ENCODE peak calls at places on chromosomes 2 and 18, in ten cellular contexts. F is kidney epithelial cell; W is GM23338; A is NCI-H1092 treated with DMSO at 0.1 percent for 48 hours; L is stimulated activated CD8-positive, alpha-beta memory T cell treated with anti-CD3 and anti-CD28 coated beads, Interleukin-12 subunit alpha, Interleukin-12 subunit beta, amount 100 ng/mL, for 4 hours; P is caudate nucleus; Z is NCI-H510A; Q is mesothelial cell of epicardium; Y is CD4-positive, alpha-beta memory T cell; C is SHP77. I is an unnamed sample.

GRCh38 chr2:156321243-156321904 is 11.1 kb downstream of the NR4A2 start:
- DNase-seq in F (no peak), W (peak), A (no peak), L (no peak), P (no peak), Z (no peak), Q (no peak), Y (peak), C (no peak), I (no peak)

GRCh38 chr2:200585730-200586643 is at the start of gene AOX1:
- DNase-seq in F (no peak), W (peak), A (no peak), L (peak), P (peak), Z (peak), Q (peak), Y (peak), C (no peak), I (no peak)

GRCh38 chr2:203804070-203804469 is 63.5 kb upstream of the CTLA4 start:
- DNase-seq in F (peak), W (no peak), A (no peak), L (no peak), P (no peak), Z (no peak), Q (no peak), Y (peak), C (no peak), I (peak)

GRCh38 chr18:9719421-9719981 is 11.4 kb downstream of the RAB31 start:
- DNase-seq in F (no peak), W (no peak), A (peak), L (no peak), P (peak), Z (no peak), Q (no peak), Y (no peak), C (no peak), I (peak)

GRCh38 chr2:167294775-167295140 is 406.5 kb downstream of the XIRP2 start:
- DNase-seq in F (no peak), W (no peak), A (no peak), L (no peak), P (no peak), Z (no peak), Q (no peak), Y (no peak), C (no peak), I (no peak)

GRCh38 chr2:83191316-83191715 is 1267.8 kb downstream of the SUCLG1 start:
- DNase-seq in F (no peak), W (no peak), A (no peak), L (no peak), P (no peak), Z (no peak), Q (no peak), Y (no peak), C (no peak), I (no peak)

GRCh38 chr2:60483400-60483799 is 70.1 kb downstream of the BCL11A start:
- DNase-seq in F (no peak), W (no peak), A (no peak), L (no peak), P (no peak), Z (no peak), Q (no peak), Y (no peak), C (no peak), I (no peak)

GRCh38 chr2:180322781-180323180 is 315.7 kb upstream of the CWC22 start:
- DNase-seq in F (no peak), W (no peak), A (no peak), L (no peak), P (no peak), Z (no peak), Q (no peak), Y (no peak), C (no peak), I (no peak)

GRCh38 chr18:48165104-48165866 is 234.8 kb upstream of the SMAD2 start:
- DNase-seq in F (no peak), W (no peak), A (no peak), L (no peak), P (no peak), Z (no peak), Q (no peak), Y (no peak), C (no peak), I (no peak)

GRCh38 chr2:10675126-10675525 is 14.6 kb downstream of the NOL10 start:
- DNase-seq in F (no peak), W (no peak), A (no peak), L (no peak), P (no peak), Z (no peak), Q (no peak), Y (no peak), C (no peak), I (no peak)

GRCh38 chr2:69619725-69620124 is 23.8 kb downstream of the AAK1 start:
- DNase-seq in F (no peak), W (no peak), A (no peak), L (no peak), P (no peak), Z (no peak), Q (no peak), Y (no peak), C (no peak), I (no peak)

GRCh38 chr2:237900891-237901831 is 41.7 kb downstream of the RAMP1 start:
- DNase-seq in F (no peak), W (no peak), A (no peak), L (no peak), P (no peak), Z (peak), Q (no peak), Y (no peak), C (peak), I (no peak)

GRCh38 chr2:98915751-98916358 is 20.2 kb downstream of the CRACDL start:
- DNase-seq in F (no peak), W (no peak), A (no peak), L (no peak), P (no peak), Z (no peak), Q (no peak), Y (no peak), C (no peak), I (no peak)

GRCh38 chr2:178767099-178768060 is 39.8 kb downstream of the TTN start:
- DNase-seq in F (no peak), W (no peak), A (peak), L (no peak), P (no peak), Z (peak), Q (no peak), Y (no peak), C (no peak), I (no peak)

GRCh38 chr2:239361311-239361642 is 39.5 kb downstream of the HDAC4 start:
- DNase-seq in F (no peak), W (peak), A (no peak), L (no peak), P (no peak), Z (no peak), Q (no peak), Y (no peak), C (no peak), I (no peak)

I was measured in epithelial cell of proximal tubule.